ENCODE peak calls at places on chromosomes 12 and 14, in six cellular contexts. L, M, N, P, W and E are unnamed samples.

GRCh38 chr14:80434574-80435321 is 223.4 kb upstream of the DIO2 start:
- DNase-seq in L (no peak), M (no peak), N (no peak), P (peak; percentile 87), W (no peak), E (no peak)

GRCh38 chr12:90954428-90954827 is 548 bp downstream of the CCER1 start:
- DNase-seq in L (no peak), M (no peak), N (no peak), P (no peak), W (no peak), E (no peak)

GRCh38 chr12:47417146-47417545 is 288.7 kb downstream of the RPAP3 start:
- DNase-seq in L (no peak), M (no peak), N (no peak), P (no peak), W (no peak), E (no peak)

GRCh38 chr14:74414793-74415437 is 11.1 kb downstream of the SYNDIG1L start:
- DNase-seq in L (no peak), M (no peak), N (no peak), P (no peak), W (no peak), E (no peak)

GRCh38 chr12:111741235-111741812 is 25.4 kb upstream of the ALDH2 start:
- DNase-seq in L (no peak), M (no peak), N (no peak), P (peak; percentile 64), W (no peak), E (no peak)

GRCh38 chr12:96305665-96306064 is 94.6 kb downstream of the CDK17 start:
- DNase-seq in L (no peak), M (no peak), N (no peak), P (no peak), W (no peak), E (no peak)

GRCh38 chr12:106651552-106651951 is 68.7 kb downstream of the RFX4 start:
- DNase-seq in L (no peak), M (no peak), N (no peak), P (no peak), W (no peak), E (no peak)

GRCh38 chr14:54564799-54565235 is 2.1 kb upstream of the SAMD4A start:
- DNase-seq in L (no peak), M (peak; percentile 57), N (no peak), P (peak; percentile 68), W (no peak), E (no peak)

GRCh38 chr12:112686373-112686772 is 105.2 kb upstream of the RPH3A start:
- DNase-seq in L (no peak), M (no peak), N (no peak), P (peak; percentile 15), W (no peak), E (no peak)

GRCh38 chr14:105944632-105945610 is 418.5 kb downstream of the TMEM121 start:
- DNase-seq in L (peak; percentile 38), M (peak; percentile 54), N (peak; percentile 64), P (no peak), W (peak; percentile 91), E (peak; percentile 46)

GRCh38 chr12:45204757-45205156 is 11.1 kb upstream of the ANO6 start:
- DNase-seq in L (no peak), M (no peak), N (no peak), P (no peak), W (no peak), E (no peak)

GRCh38 chr14:42113358-42114070 is 506.8 kb downstream of the LRFN5 start:
- DNase-seq in L (no peak), M (no peak), N (no peak), P (no peak), W (no peak), E (no peak)